ENCODE peak calls at places on chromosomes 1 and 21, in ten cellular contexts. D is fibroblast of lung, G is ovary, B is tibial artery, H is A549, I is H1, K is kidney epithelial cell, P is lower lobe of right lung, F is fibroblast of pulmonary artery, C is stomach. M is an unnamed sample.

GRCh38 chr21:40049031-40049958 is 182.1 kb downstream of the PCP4 start:
- DNase-seq in D (peak), G (no peak), B (peak), H (no peak), I (no peak), K (peak), P (no peak), F (no peak), C (no peak), M (no peak)

GRCh38 chr1:233477359-233477758 is 136.5 kb upstream of the KCNK1 start:
- DNase-seq in D (no peak), G (no peak), B (no peak), H (no peak), I (no peak), K (no peak), P (no peak), F (no peak), C (no peak), M (no peak)

GRCh38 chr1:53175302-53175913 is 21.2 kb upstream of the CPT2 start:
- DNase-seq in D (peak), G (no peak), B (no peak), H (no peak), I (no peak), K (no peak), P (no peak), F (no peak), C (peak), M (no peak)

GRCh38 chr1:239811211-239811902 is 280.3 kb upstream of the FMN2 start:
- DNase-seq in D (peak), G (no peak), B (no peak), H (no peak), I (no peak), K (no peak), P (no peak), F (no peak), C (no peak), M (no peak)

GRCh38 chr1:29290414-29290980 is 54.2 kb downstream of the PTPRU start:
- DNase-seq in D (peak), G (no peak), B (no peak), H (no peak), I (no peak), K (no peak), P (no peak), F (peak), C (no peak), M (no peak)

GRCh38 chr1:24111998-24112380 is at the start of gene MYOM3:
- DNase-seq in D (peak), G (no peak), B (no peak), H (no peak), I (no peak), K (no peak), P (no peak), F (no peak), C (no peak), M (no peak)

GRCh38 chr21:39385299-39386145 is 36.6 kb upstream of the HMGN1 start:
- DNase-seq in D (peak), G (peak), B (peak), H (peak), I (no peak), K (peak), P (peak), F (peak), C (peak), M (peak)

GRCh38 chr1:198201956-198202784 is 45.4 kb downstream of the NEK7 start:
- DNase-seq in D (no peak), G (no peak), B (no peak), H (no peak), I (no peak), K (no peak), P (no peak), F (no peak), C (no peak), M (no peak)

GRCh38 chr1:116565222-116565621 is 5.6 kb downstream of the CD58 start:
- DNase-seq in D (no peak), G (no peak), B (no peak), H (no peak), I (no peak), K (no peak), P (no peak), F (no peak), C (no peak), M (no peak)

GRCh38 chr1:84409888-84410287 is 11.6 kb downstream of the DNASE2B start:
- DNase-seq in D (no peak), G (no peak), B (no peak), H (no peak), I (no peak), K (no peak), P (no peak), F (no peak), C (no peak), M (no peak)

GRCh38 chr1:58584082-58584895 is 7.2 kb upstream of the TACSTD2 start:
- DNase-seq in D (peak), G (peak), B (peak), H (peak), I (no peak), K (peak), P (peak), F (peak), C (peak), M (peak)

GRCh38 chr21:23475518-23476189 is 2131.6 kb downstream of the MRPL39 start:
- DNase-seq in D (no peak), G (no peak), B (no peak), H (no peak), I (no peak), K (no peak), P (no peak), F (peak), C (no peak), M (no peak)

GRCh38 chr1:25676488-25676887 is 59.9 kb downstream of the MAN1C1 start:
- DNase-seq in D (peak), G (no peak), B (peak), H (no peak), I (no peak), K (no peak), P (no peak), F (no peak), C (peak), M (no peak)

GRCh38 chr1:15744122-15744679 is 1.9 kb downstream of the TMEM82 start:
- DNase-seq in D (no peak), G (no peak), B (no peak), H (no peak), I (no peak), K (no peak), P (peak), F (no peak), C (no peak), M (no peak)

GRCh38 chr1:43435146-43436145 is 18.3 kb downstream of the HYI start:
- DNase-seq in D (peak), G (no peak), B (peak), H (no peak), I (no peak), K (no peak), P (no peak), F (peak), C (no peak), M (peak)

GRCh38 chr1:68426594-68426993 is 23.2 kb downstream of the RPE65 start:
- DNase-seq in D (no peak), G (no peak), B (no peak), H (no peak), I (no peak), K (no peak), P (no peak), F (no peak), C (no peak), M (no peak)

GRCh38 chr1:60978421-60979357 is 103.7 kb upstream of the NFIA start:
- DNase-seq in D (peak), G (no peak), B (no peak), H (peak), I (peak), K (no peak), P (no peak), F (peak), C (peak), M (peak)

GRCh38 chr1:228156518-228156875 is 6.8 kb downstream of the GJC2 start:
- DNase-seq in D (no peak), G (peak), B (no peak), H (no peak), I (no peak), K (no peak), P (peak), F (no peak), C (no peak), M (no peak)

GRCh38 chr21:38567577-38568360 is 69.5 kb upstream of the ERG start:
- DNase-seq in D (peak), G (no peak), B (peak), H (no peak), I (no peak), K (peak), P (no peak), F (peak), C (no peak), M (no peak)

GRCh38 chr1:29653886-29654450 is 417.6 kb downstream of the PTPRU start:
- DNase-seq in D (no peak), G (no peak), B (no peak), H (no peak), I (no peak), K (no peak), P (no peak), F (no peak), C (no peak), M (no peak)

GRCh38 chr1:220370041-220370700 is 97.9 kb upstream of the RAB3GAP2 start:
- DNase-seq in D (peak), G (no peak), B (no peak), H (peak), I (no peak), K (peak), P (no peak), F (no peak), C (no peak), M (no peak)

GRCh38 chr1:220787069-220787614 is 429 bp downstream of the MTARC1 start:
- DNase-seq in D (no peak), G (no peak), B (no peak), H (peak), I (peak), K (no peak), P (peak), F (no peak), C (peak), M (no peak)

GRCh38 chr1:206591696-206592095 is 20.6 kb downstream of the EIF2D start:
- DNase-seq in D (no peak), G (no peak), B (no peak), H (no peak), I (no peak), K (no peak), P (no peak), F (no peak), C (no peak), M (no peak)

GRCh38 chr1:206588492-206588891 is 23.8 kb downstream of the EIF2D start:
- DNase-seq in D (peak), G (no peak), B (no peak), H (no peak), I (no peak), K (no peak), P (no peak), F (no peak), C (no peak), M (no peak)

GRCh38 chr1:206591236-206591635 is 21.0 kb downstream of the EIF2D start:
- DNase-seq in D (peak), G (no peak), B (no peak), H (no peak), I (no peak), K (no peak), P (no peak), F (peak), C (no peak), M (no peak)

GRCh38 chr1:206589206-206589605 is 23.1 kb downstream of the EIF2D start:
- DNase-seq in D (peak), G (peak), B (no peak), H (no peak), I (no peak), K (peak), P (no peak), F (peak), C (no peak), M (peak)

GRCh38 chr1:206590025-206590834 is 22.0 kb downstream of the EIF2D start:
- DNase-seq in D (peak), G (no peak), B (no peak), H (no peak), I (no peak), K (peak), P (no peak), F (peak), C (no peak), M (no peak)
- TF ChIP-seq CTCF in D (peak), G (peak), B (peak), H (peak), I (no peak), K (peak), P (peak), F (peak), C (no peak), M (no peak)

GRCh38 chr21:41755934-41756773 is 10.7 kb downstream of the RIPK4 start:
- DNase-seq in D (no peak), G (no peak), B (no peak), H (no peak), I (no peak), K (no peak), P (no peak), F (no peak), C (no peak), M (no peak)
- H3K4me3 ChIP-seq in D (no peak), G (no peak), B (no peak), H (no peak), I (no peak), K (no peak), P (no peak), F (no peak), C (no peak), M (no peak)

DNA sequence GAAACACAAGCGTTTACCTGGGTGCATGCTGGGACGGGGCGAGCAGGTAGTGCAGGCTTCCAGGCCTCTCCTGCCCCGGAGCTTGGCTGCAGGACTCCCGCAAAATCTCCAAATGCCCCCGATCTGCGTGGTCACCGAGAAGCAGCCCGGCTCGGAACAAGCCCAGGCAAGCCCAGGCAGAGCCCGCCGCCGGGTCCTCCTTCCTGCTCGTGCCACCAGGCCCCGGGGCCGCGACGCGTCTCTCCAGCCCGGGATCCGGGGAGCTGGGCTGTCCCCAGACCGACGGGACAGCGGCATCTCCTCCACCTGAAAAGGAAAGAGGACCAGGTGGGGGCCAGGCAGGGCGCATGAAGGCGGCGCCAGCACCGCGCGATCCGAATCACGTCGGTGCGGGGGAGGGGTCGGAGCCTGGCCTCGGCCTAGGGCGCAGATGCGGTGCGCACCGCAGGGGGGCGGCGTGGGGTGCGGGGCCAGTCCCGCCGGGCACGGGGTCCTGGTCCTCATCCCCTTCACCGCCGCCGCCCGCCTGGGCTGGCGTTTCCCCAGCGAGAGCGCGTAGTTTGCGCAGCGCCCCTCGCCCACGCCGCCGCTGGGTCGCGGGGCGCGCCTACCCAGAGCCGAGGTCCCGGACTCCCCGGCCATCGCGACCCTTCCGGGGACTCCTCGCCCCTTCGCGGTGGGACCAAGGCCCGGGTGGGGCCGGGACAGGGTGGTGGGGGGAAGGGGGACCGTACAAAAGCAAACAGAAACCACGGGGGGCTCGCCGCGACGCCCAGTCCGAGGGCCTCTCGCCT is 52.4 kb upstream of the H6PD start:
- DNase-seq in D (no peak), G (peak), B (no peak), H (peak), I (peak), K (no peak), P (peak), F (peak), C (peak), M (peak)
- TF ChIP-seq CTCF in D (no peak), G (peak), B (peak), H (peak), I (no peak), K (no peak), P (no peak), F (no peak), C (no peak), M (no peak)

GRCh38 chr1:248855580-248855979 is 3.3 kb downstream of the ZNF692 start:
- DNase-seq in D (no peak), G (no peak), B (no peak), H (no peak), I (no peak), K (no peak), P (no peak), F (no peak), C (no peak), M (no peak)

GRCh38 chr1:248856176-248856575 is 2.7 kb downstream of the ZNF692 start:
- DNase-seq in D (no peak), G (no peak), B (no peak), H (no peak), I (no peak), K (no peak), P (no peak), F (no peak), C (no peak), M (no peak)

GRCh38 chr1:248858096-248858890 is 592 bp downstream of the ZNF692 start:
- DNase-seq in D (peak), G (peak), B (peak), H (peak), I (peak), K (no peak), P (peak), F (peak), C (peak), M (peak)

GRCh38 chr1:248857749-248858095 is 1.2 kb downstream of the ZNF692 start:
- DNase-seq in D (no peak), G (no peak), B (no peak), H (no peak), I (no peak), K (no peak), P (no peak), F (no peak), C (no peak), M (no peak)

GRCh38 chr1:248857201-248857600 is 1.7 kb downstream of the ZNF692 start:
- DNase-seq in D (no peak), G (no peak), B (no peak), H (no peak), I (no peak), K (no peak), P (no peak), F (no peak), C (no peak), M (peak)
- H3K4me3 ChIP-seq in D (peak), G (no peak), B (no peak), H (peak), I (peak), K (no peak), P (peak), F (no peak), C (peak), M (no peak)

M was measured in adrenal gland.